ENCODE peak calls at places on chromosomes 12 and 14, in five cellular contexts. One of them, this sample, is unnamed. For H3K9me3, the result is how much of the 10 kb centered on the place peaks cover.

GRCh38 chr12:5584776-5585560 is 153.1 kb downstream of the NTF3 start:
- DNase-seq in ascending aorta: no peak
- DNase-seq in HCT116: no peak
- DNase-seq in body of pancreas: no peak
- DNase-seq in right lobe of liver: no peak
- DNase-seq in this sample: no peak

GRCh38 chr12:124497658-124498057 is 69.8 kb downstream of the NCOR2 start:
- DNase-seq in ascending aorta: no peak
- DNase-seq in right lobe of liver: no peak
- DNase-seq in HCT116: no peak
- DNase-seq in body of pancreas: peak
- DNase-seq in this sample: peak

GRCh38 chr12:61513972-61514371 is 746.2 kb upstream of the USP15 start:
- DNase-seq in right lobe of liver: no peak
- DNase-seq in body of pancreas: no peak
- DNase-seq in ascending aorta: no peak
- DNase-seq in HCT116: no peak
- DNase-seq in this sample: peak

GRCh38 chr12:78118036-78118435 is 287.3 kb downstream of the NAV3 start:
- DNase-seq in HCT116: no peak
- DNase-seq in body of pancreas: no peak
- DNase-seq in right lobe of liver: no peak
- DNase-seq in ascending aorta: no peak
- DNase-seq in this sample: peak

GRCh38 chr12:113891737-113892520 is 74.2 kb downstream of the RBM19 start:
- DNase-seq in body of pancreas: no peak
- DNase-seq in ascending aorta: no peak
- DNase-seq in HCT116: peak
- DNase-seq in right lobe of liver: no peak
- DNase-seq in this sample: no peak

GRCh38 chr12:63915105-63915830 is 70.8 kb downstream of the SRGAP1 start:
- DNase-seq in body of pancreas: no peak
- DNase-seq in HCT116: peak
- DNase-seq in right lobe of liver: no peak
- DNase-seq in ascending aorta: no peak
- DNase-seq in this sample: no peak

GRCh38 chr12:28780096-28780495 is 369.0 kb upstream of the FAR2 start:
- DNase-seq in ascending aorta: no peak
- DNase-seq in right lobe of liver: no peak
- DNase-seq in HCT116: no peak
- DNase-seq in body of pancreas: no peak
- DNase-seq in this sample: no peak

GRCh38 chr12:69423037-69423905 is 46.9 kb upstream of the FRS2 start:
- DNase-seq in right lobe of liver: no peak
- DNase-seq in HCT116: no peak
- DNase-seq in body of pancreas: no peak
- DNase-seq in ascending aorta: no peak
- DNase-seq in this sample: no peak

GRCh38 chr14:20035449-20035848 is 389 bp downstream of the OR4K13 start:
- DNase-seq in body of pancreas: no peak
- DNase-seq in HCT116: no peak
- DNase-seq in right lobe of liver: no peak
- DNase-seq in ascending aorta: no peak
- DNase-seq in this sample: no peak

GRCh38 chr14:20035938-20036337 is at the start of gene OR4K13:
- DNase-seq in body of pancreas: no peak
- DNase-seq in HCT116: no peak
- DNase-seq in ascending aorta: no peak
- DNase-seq in right lobe of liver: no peak
- DNase-seq in this sample: no peak

GRCh38 chr14:20031058-20031457 is 4.8 kb downstream of the OR4K13 start:
- DNase-seq in right lobe of liver: no peak
- DNase-seq in ascending aorta: no peak
- DNase-seq in HCT116: no peak
- DNase-seq in body of pancreas: no peak
- DNase-seq in this sample: no peak
- H3K9me3 ChIP-seq in right lobe of liver: under half
- H3K9me3 ChIP-seq in ascending aorta: under half
- H3K9me3 ChIP-seq in HCT116: under half
- H3K9me3 ChIP-seq in body of pancreas: under half
- H3K9me3 ChIP-seq in this sample: under half

DNA sequence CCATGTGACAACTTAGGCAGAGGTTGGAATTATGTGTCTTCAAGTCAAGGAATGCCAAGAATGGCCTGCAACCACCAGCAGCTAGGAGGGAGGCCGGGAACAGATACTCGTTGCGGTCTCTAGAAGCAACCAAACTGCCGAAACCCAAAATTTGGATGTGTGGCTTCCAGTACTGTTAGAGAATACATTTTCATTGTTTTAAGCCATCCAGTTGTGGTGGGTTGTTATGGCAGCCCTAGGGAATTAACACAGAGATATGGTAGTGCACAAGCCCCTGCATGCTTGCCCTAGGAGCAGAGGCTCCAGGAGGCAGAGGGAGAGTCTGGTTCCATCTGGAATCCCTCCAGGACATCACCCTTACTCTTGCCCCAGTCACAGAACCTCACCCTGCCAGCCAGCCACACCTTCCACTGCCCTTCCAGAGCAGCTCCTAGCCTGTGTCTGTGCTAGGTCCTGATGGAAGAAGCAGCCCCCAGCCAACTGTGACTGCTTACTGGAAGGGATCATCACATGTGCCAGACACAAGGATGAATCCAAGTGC is 19.5 kb downstream of the PITPNM2 start:
- DNase-seq in right lobe of liver: no peak
- DNase-seq in ascending aorta: no peak
- DNase-seq in body of pancreas: no peak
- DNase-seq in HCT116: no peak
- DNase-seq in this sample: no peak
- H3K27ac ChIP-seq in right lobe of liver: no peak
- H3K27ac ChIP-seq in ascending aorta: no peak
- H3K27ac ChIP-seq in body of pancreas: peak
- H3K27ac ChIP-seq in HCT116: no peak
- H3K27ac ChIP-seq in this sample: no peak

GRCh38 chr12:47813491-47814196 is 6.1 kb downstream of the HDAC7 start:
- DNase-seq in ascending aorta: no peak
- DNase-seq in HCT116: no peak
- DNase-seq in body of pancreas: no peak
- DNase-seq in right lobe of liver: no peak
- DNase-seq in this sample: peak

GRCh38 chr12:47814539-47815170 is 5.0 kb downstream of the HDAC7 start:
- DNase-seq in body of pancreas: no peak
- DNase-seq in ascending aorta: no peak
- DNase-seq in right lobe of liver: no peak
- DNase-seq in HCT116: no peak
- DNase-seq in this sample: no peak

GRCh38 chr12:47811070-47811391 is 8.7 kb downstream of the HDAC7 start:
- DNase-seq in body of pancreas: no peak
- DNase-seq in right lobe of liver: no peak
- DNase-seq in ascending aorta: no peak
- DNase-seq in HCT116: no peak
- DNase-seq in this sample: peak

GRCh38 chr12:47811581-47812484 is 7.9 kb downstream of the HDAC7 start:
- DNase-seq in right lobe of liver: no peak
- DNase-seq in ascending aorta: peak
- DNase-seq in HCT116: no peak
- DNase-seq in body of pancreas: no peak
- DNase-seq in this sample: no peak

DNA sequence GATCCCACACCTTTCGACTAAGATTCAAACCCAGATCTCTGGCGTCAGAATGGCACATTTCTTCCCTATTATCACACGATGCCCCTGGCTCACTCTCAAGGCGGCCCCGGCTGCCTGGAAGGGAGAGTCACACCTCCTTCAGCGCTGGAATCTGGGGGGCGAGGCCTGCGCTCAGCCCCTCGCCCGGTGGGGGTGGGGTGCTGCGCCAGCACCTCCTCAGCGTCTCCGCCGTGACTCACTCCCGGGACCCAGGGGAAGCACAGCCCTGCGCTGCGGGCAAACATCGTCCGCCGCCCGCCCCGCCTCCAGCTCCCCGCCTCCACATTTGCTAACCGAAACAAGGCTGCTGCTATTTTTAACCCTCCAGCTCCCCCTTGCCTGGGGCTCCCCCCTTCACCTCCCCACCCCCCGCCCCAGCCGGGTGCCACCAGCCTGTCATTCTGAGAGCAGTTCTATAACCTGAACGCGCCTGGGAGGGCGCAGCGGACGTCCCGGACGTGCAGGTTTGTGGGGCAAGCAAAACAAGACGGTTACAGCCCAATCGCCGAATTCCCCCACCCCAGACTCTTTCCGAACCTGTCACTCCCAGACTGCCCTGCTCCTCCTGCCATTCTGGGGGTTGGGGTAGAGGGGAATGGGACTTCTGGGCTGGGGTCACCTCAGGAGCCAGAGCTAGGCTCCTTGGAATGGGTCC is 6.8 kb downstream of the HDAC7 start:
- DNase-seq in right lobe of liver: peak
- DNase-seq in HCT116: no peak
- DNase-seq in ascending aorta: peak
- DNase-seq in body of pancreas: peak
- DNase-seq in this sample: peak
- H3K9me3 ChIP-seq in right lobe of liver: under half
- H3K9me3 ChIP-seq in HCT116: under half
- H3K9me3 ChIP-seq in ascending aorta: under half
- H3K9me3 ChIP-seq in body of pancreas: under half
- H3K9me3 ChIP-seq in this sample: under half

GRCh38 chr12:95473947-95474817 is at the start of gene METAP2:
- DNase-seq in HCT116: peak
- DNase-seq in ascending aorta: peak
- DNase-seq in body of pancreas: peak
- DNase-seq in right lobe of liver: peak
- DNase-seq in this sample: peak
- H3K27ac ChIP-seq in HCT116: peak
- H3K27ac ChIP-seq in ascending aorta: peak
- H3K27ac ChIP-seq in body of pancreas: peak
- H3K27ac ChIP-seq in right lobe of liver: peak
- H3K27ac ChIP-seq in this sample: peak

GRCh38 chr12:130127909-130128763 is 34.1 kb upstream of the FZD10 start:
- DNase-seq in right lobe of liver: no peak
- DNase-seq in body of pancreas: peak
- DNase-seq in ascending aorta: peak
- DNase-seq in HCT116: no peak
- DNase-seq in this sample: no peak
- H3K9me3 ChIP-seq in right lobe of liver: under half
- H3K9me3 ChIP-seq in body of pancreas: under half
- H3K9me3 ChIP-seq in ascending aorta: under half
- H3K9me3 ChIP-seq in HCT116: under half
- H3K9me3 ChIP-seq in this sample: under half

GRCh38 chr12:1992732-1993131 is 11.5 kb downstream of the DCP1B start:
- DNase-seq in HCT116: no peak
- DNase-seq in ascending aorta: no peak
- DNase-seq in right lobe of liver: no peak
- DNase-seq in body of pancreas: no peak
- DNase-seq in this sample: peak
- H3K27ac ChIP-seq in HCT116: no peak
- H3K27ac ChIP-seq in ascending aorta: no peak
- H3K27ac ChIP-seq in right lobe of liver: no peak
- H3K27ac ChIP-seq in body of pancreas: no peak
- H3K27ac ChIP-seq in this sample: no peak

DNA sequence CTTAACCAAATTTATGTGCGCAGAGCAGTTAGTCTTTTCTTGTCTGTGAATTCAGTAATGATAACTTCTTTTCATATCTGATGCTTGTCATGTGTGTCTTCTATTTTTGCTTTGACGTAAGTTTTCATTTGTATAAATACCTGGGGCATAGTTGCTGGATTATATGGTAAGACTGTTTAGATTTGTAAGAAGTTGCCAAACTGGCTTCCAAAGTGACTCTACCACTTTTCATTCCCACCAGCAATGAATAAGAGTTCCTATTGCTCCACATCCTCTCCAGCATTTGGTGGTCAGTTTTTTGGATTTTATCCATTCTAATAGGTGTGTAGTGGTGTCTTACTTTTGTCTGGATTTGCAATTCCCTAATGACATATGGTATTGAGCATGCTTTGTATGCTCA is 8.9 kb downstream of the ZNF268 start:
- DNase-seq in ascending aorta: no peak
- DNase-seq in HCT116: no peak
- DNase-seq in body of pancreas: no peak
- DNase-seq in right lobe of liver: no peak
- DNase-seq in this sample: no peak
- H3K9me3 ChIP-seq in ascending aorta: half or more
- H3K9me3 ChIP-seq in HCT116: under half
- H3K9me3 ChIP-seq in body of pancreas: half or more
- H3K9me3 ChIP-seq in right lobe of liver: half or more
- H3K9me3 ChIP-seq in this sample: under half

GRCh38 chr12:65602579-65603295 is 221.5 kb upstream of the HMGA2 start:
- DNase-seq in ascending aorta: peak
- DNase-seq in HCT116: peak
- DNase-seq in right lobe of liver: peak
- DNase-seq in body of pancreas: peak
- DNase-seq in this sample: peak
- H3K27ac ChIP-seq in ascending aorta: peak
- H3K27ac ChIP-seq in HCT116: peak
- H3K27ac ChIP-seq in right lobe of liver: no peak
- H3K27ac ChIP-seq in body of pancreas: no peak
- H3K27ac ChIP-seq in this sample: no peak

This sample was measured in cardiac muscle cell.